ENCODE peak calls at places on chromosomes 13 and 19, in four cellular contexts. One of them, this sample, is unnamed.

GRCh38 chr13:44758595-44759221 is 182.6 kb upstream of the TSC22D1 start:
- DNase-seq in Right ventricle myocardium superior: no peak
- DNase-seq in stimulated activated CD4-positive, alpha-beta T cell treated with anti-CD3 and anti-CD28 coated beads, Interleukin-2, amount 100 ng/mL, for 24 hours: peak; percentile 22
- DNase-seq in tibial nerve: no peak
- DNase-seq in this sample: peak; percentile 81

GRCh38 chr13:31209172-31209818 is 9.5 kb downstream of the B3GLCT start:
- DNase-seq in Right ventricle myocardium superior: peak; percentile 73
- DNase-seq in stimulated activated CD4-positive, alpha-beta T cell treated with anti-CD3 and anti-CD28 coated beads, Interleukin-2, amount 100 ng/mL, for 24 hours: no peak
- DNase-seq in tibial nerve: peak; percentile 12
- DNase-seq in this sample: peak; percentile 79

GRCh38 chr19:38838208-38838985 is 6.8 kb upstream of the ECH1 start:
- DNase-seq in Right ventricle myocardium superior: peak; percentile 26
- DNase-seq in stimulated activated CD4-positive, alpha-beta T cell treated with anti-CD3 and anti-CD28 coated beads, Interleukin-2, amount 100 ng/mL, for 24 hours: peak; percentile 66
- DNase-seq in tibial nerve: no peak
- DNase-seq in this sample: no peak

GRCh38 chr13:52405767-52406494 is at the start of gene THSD1:
- DNase-seq in Right ventricle myocardium superior: peak; percentile 89
- DNase-seq in stimulated activated CD4-positive, alpha-beta T cell treated with anti-CD3 and anti-CD28 coated beads, Interleukin-2, amount 100 ng/mL, for 24 hours: peak; percentile 24
- DNase-seq in tibial nerve: peak; percentile 27
- DNase-seq in this sample: peak; percentile 80

GRCh38 chr13:52012512-52012836 is 276 bp downstream of the ALG11 start:
- DNase-seq in Right ventricle myocardium superior: no peak
- DNase-seq in stimulated activated CD4-positive, alpha-beta T cell treated with anti-CD3 and anti-CD28 coated beads, Interleukin-2, amount 100 ng/mL, for 24 hours: no peak
- DNase-seq in tibial nerve: no peak
- DNase-seq in this sample: no peak

GRCh38 chr19:16525751-16526481 is 16.3 kb downstream of the CHERP start:
- DNase-seq in Right ventricle myocardium superior: no peak
- DNase-seq in stimulated activated CD4-positive, alpha-beta T cell treated with anti-CD3 and anti-CD28 coated beads, Interleukin-2, amount 100 ng/mL, for 24 hours: no peak
- DNase-seq in tibial nerve: no peak
- DNase-seq in this sample: no peak

GRCh38 chr13:66578305-66578704 is 651.8 kb downstream of the PCDH9 start:
- DNase-seq in Right ventricle myocardium superior: no peak
- DNase-seq in stimulated activated CD4-positive, alpha-beta T cell treated with anti-CD3 and anti-CD28 coated beads, Interleukin-2, amount 100 ng/mL, for 24 hours: no peak
- DNase-seq in tibial nerve: no peak
- DNase-seq in this sample: no peak

GRCh38 chr19:8017808-8018207 is 12.4 kb upstream of the ELAVL1 start:
- DNase-seq in Right ventricle myocardium superior: no peak
- DNase-seq in stimulated activated CD4-positive, alpha-beta T cell treated with anti-CD3 and anti-CD28 coated beads, Interleukin-2, amount 100 ng/mL, for 24 hours: peak; percentile 24
- DNase-seq in tibial nerve: no peak
- DNase-seq in this sample: no peak

GRCh38 chr13:97239943-97240788 is 18.0 kb downstream of the MBNL2 start:
- DNase-seq in Right ventricle myocardium superior: no peak
- DNase-seq in stimulated activated CD4-positive, alpha-beta T cell treated with anti-CD3 and anti-CD28 coated beads, Interleukin-2, amount 100 ng/mL, for 24 hours: no peak
- DNase-seq in tibial nerve: no peak
- DNase-seq in this sample: no peak

GRCh38 chr13:106357198-106357597 is 178.3 kb downstream of the EFNB2 start:
- DNase-seq in Right ventricle myocardium superior: no peak
- DNase-seq in stimulated activated CD4-positive, alpha-beta T cell treated with anti-CD3 and anti-CD28 coated beads, Interleukin-2, amount 100 ng/mL, for 24 hours: no peak
- DNase-seq in tibial nerve: no peak
- DNase-seq in this sample: peak; percentile 64

GRCh38 chr13:100674363-100674847 is at the start of gene TMTC4:
- DNase-seq in Right ventricle myocardium superior: no peak
- DNase-seq in stimulated activated CD4-positive, alpha-beta T cell treated with anti-CD3 and anti-CD28 coated beads, Interleukin-2, amount 100 ng/mL, for 24 hours: peak; percentile 43
- DNase-seq in tibial nerve: no peak
- DNase-seq in this sample: no peak

GRCh38 chr19:16714702-16715294 is 4.8 kb upstream of the NWD1 start:
- DNase-seq in Right ventricle myocardium superior: peak; percentile 61
- DNase-seq in stimulated activated CD4-positive, alpha-beta T cell treated with anti-CD3 and anti-CD28 coated beads, Interleukin-2, amount 100 ng/mL, for 24 hours: peak; percentile 63
- DNase-seq in tibial nerve: peak; percentile 54
- DNase-seq in this sample: peak; percentile 42

GRCh38 chr13:113129480-113129879 is 6.9 kb downstream of the F10 start:
- DNase-seq in Right ventricle myocardium superior: no peak
- DNase-seq in stimulated activated CD4-positive, alpha-beta T cell treated with anti-CD3 and anti-CD28 coated beads, Interleukin-2, amount 100 ng/mL, for 24 hours: no peak
- DNase-seq in tibial nerve: no peak
- DNase-seq in this sample: no peak

GRCh38 chr13:54029226-54029625 is 1000.6 kb downstream of the OLFM4 start:
- DNase-seq in Right ventricle myocardium superior: no peak
- DNase-seq in stimulated activated CD4-positive, alpha-beta T cell treated with anti-CD3 and anti-CD28 coated beads, Interleukin-2, amount 100 ng/mL, for 24 hours: no peak
- DNase-seq in tibial nerve: no peak
- DNase-seq in this sample: no peak

GRCh38 chr13:89066868-89067466 is 1395.8 kb downstream of the SLITRK5 start:
- DNase-seq in Right ventricle myocardium superior: no peak
- DNase-seq in stimulated activated CD4-positive, alpha-beta T cell treated with anti-CD3 and anti-CD28 coated beads, Interleukin-2, amount 100 ng/mL, for 24 hours: peak; percentile 3
- DNase-seq in tibial nerve: peak; percentile 48
- DNase-seq in this sample: no peak

GRCh38 chr13:67223024-67223423 is 7.1 kb downstream of the PCDH9 start:
- DNase-seq in Right ventricle myocardium superior: no peak
- DNase-seq in stimulated activated CD4-positive, alpha-beta T cell treated with anti-CD3 and anti-CD28 coated beads, Interleukin-2, amount 100 ng/mL, for 24 hours: no peak
- DNase-seq in tibial nerve: no peak
- DNase-seq in this sample: no peak

GRCh38 chr13:73505487-73505886 is 446.7 kb downstream of the KLF5 start:
- DNase-seq in Right ventricle myocardium superior: no peak
- DNase-seq in stimulated activated CD4-positive, alpha-beta T cell treated with anti-CD3 and anti-CD28 coated beads, Interleukin-2, amount 100 ng/mL, for 24 hours: no peak
- DNase-seq in tibial nerve: no peak
- DNase-seq in this sample: no peak

GRCh38 chr19:17847538-17848366 is at the start of gene JAK3:
- DNase-seq in Right ventricle myocardium superior: peak; percentile 74
- DNase-seq in stimulated activated CD4-positive, alpha-beta T cell treated with anti-CD3 and anti-CD28 coated beads, Interleukin-2, amount 100 ng/mL, for 24 hours: peak; percentile 88
- DNase-seq in tibial nerve: no peak
- DNase-seq in this sample: peak; percentile 92

GRCh38 chr19:39557791-39558622 is 18.0 kb upstream of the EID2 start:
- DNase-seq in Right ventricle myocardium superior: no peak
- DNase-seq in stimulated activated CD4-positive, alpha-beta T cell treated with anti-CD3 and anti-CD28 coated beads, Interleukin-2, amount 100 ng/mL, for 24 hours: no peak
- DNase-seq in tibial nerve: no peak
- DNase-seq in this sample: no peak

GRCh38 chr19:43560687-43561086 is 14.6 kb downstream of the XRCC1 start:
- DNase-seq in Right ventricle myocardium superior: no peak
- DNase-seq in stimulated activated CD4-positive, alpha-beta T cell treated with anti-CD3 and anti-CD28 coated beads, Interleukin-2, amount 100 ng/mL, for 24 hours: no peak
- DNase-seq in tibial nerve: no peak
- DNase-seq in this sample: peak; percentile 17

GRCh38 chr13:113881614-113882265 is 17.9 kb upstream of the GAS6 start:
- DNase-seq in Right ventricle myocardium superior: no peak
- DNase-seq in stimulated activated CD4-positive, alpha-beta T cell treated with anti-CD3 and anti-CD28 coated beads, Interleukin-2, amount 100 ng/mL, for 24 hours: no peak
- DNase-seq in tibial nerve: no peak
- DNase-seq in this sample: no peak

GRCh38 chr13:109297628-109298027 is 488.8 kb downstream of the IRS2 start:
- DNase-seq in Right ventricle myocardium superior: no peak
- DNase-seq in stimulated activated CD4-positive, alpha-beta T cell treated with anti-CD3 and anti-CD28 coated beads, Interleukin-2, amount 100 ng/mL, for 24 hours: no peak
- DNase-seq in tibial nerve: no peak
- DNase-seq in this sample: peak; percentile 95

GRCh38 chr13:100549316-100549715 is 39.3 kb downstream of the GGACT start:
- DNase-seq in Right ventricle myocardium superior: peak; percentile 24
- DNase-seq in stimulated activated CD4-positive, alpha-beta T cell treated with anti-CD3 and anti-CD28 coated beads, Interleukin-2, amount 100 ng/mL, for 24 hours: no peak
- DNase-seq in tibial nerve: no peak
- DNase-seq in this sample: no peak

GRCh38 chr19:34452671-34453253 is 24.6 kb downstream of the UBA2 start:
- DNase-seq in Right ventricle myocardium superior: no peak
- DNase-seq in stimulated activated CD4-positive, alpha-beta T cell treated with anti-CD3 and anti-CD28 coated beads, Interleukin-2, amount 100 ng/mL, for 24 hours: no peak
- DNase-seq in tibial nerve: no peak
- DNase-seq in this sample: no peak

GRCh38 chr19:2308114-2308556 is at the start of gene LINGO3:
- DNase-seq in Right ventricle myocardium superior: no peak
- DNase-seq in stimulated activated CD4-positive, alpha-beta T cell treated with anti-CD3 and anti-CD28 coated beads, Interleukin-2, amount 100 ng/mL, for 24 hours: no peak
- DNase-seq in tibial nerve: no peak
- DNase-seq in this sample: no peak

GRCh38 chr13:78589206-78589605 is 14.1 kb downstream of the POU4F1 start:
- DNase-seq in Right ventricle myocardium superior: no peak
- DNase-seq in stimulated activated CD4-positive, alpha-beta T cell treated with anti-CD3 and anti-CD28 coated beads, Interleukin-2, amount 100 ng/mL, for 24 hours: no peak
- DNase-seq in tibial nerve: no peak
- DNase-seq in this sample: no peak

GRCh38 chr19:55257461-55258411 is 1.1 kb downstream of the PPP6R1 start:
- DNase-seq in Right ventricle myocardium superior: no peak
- DNase-seq in stimulated activated CD4-positive, alpha-beta T cell treated with anti-CD3 and anti-CD28 coated beads, Interleukin-2, amount 100 ng/mL, for 24 hours: peak; percentile 48
- DNase-seq in tibial nerve: no peak
- DNase-seq in this sample: peak; percentile 30

GRCh38 chr13:95452376-95452775 is 100.1 kb upstream of the CLDN10 start:
- DNase-seq in Right ventricle myocardium superior: no peak
- DNase-seq in stimulated activated CD4-positive, alpha-beta T cell treated with anti-CD3 and anti-CD28 coated beads, Interleukin-2, amount 100 ng/mL, for 24 hours: no peak
- DNase-seq in tibial nerve: no peak
- DNase-seq in this sample: no peak

GRCh38 chr13:22454586-22454985 is 726.2 kb upstream of the SGCG start:
- DNase-seq in Right ventricle myocardium superior: no peak
- DNase-seq in stimulated activated CD4-positive, alpha-beta T cell treated with anti-CD3 and anti-CD28 coated beads, Interleukin-2, amount 100 ng/mL, for 24 hours: no peak
- DNase-seq in tibial nerve: no peak
- DNase-seq in this sample: no peak

GRCh38 chr13:40230833-40231266 is 435.6 kb downstream of the FOXO1 start:
- DNase-seq in Right ventricle myocardium superior: no peak
- DNase-seq in stimulated activated CD4-positive, alpha-beta T cell treated with anti-CD3 and anti-CD28 coated beads, Interleukin-2, amount 100 ng/mL, for 24 hours: no peak
- DNase-seq in tibial nerve: no peak
- DNase-seq in this sample: peak; percentile 34

GRCh38 chr19:19145281-19145999 is 7.2 kb upstream of the TMEM161A start:
- DNase-seq in Right ventricle myocardium superior: no peak
- DNase-seq in stimulated activated CD4-positive, alpha-beta T cell treated with anti-CD3 and anti-CD28 coated beads, Interleukin-2, amount 100 ng/mL, for 24 hours: no peak
- DNase-seq in tibial nerve: no peak
- DNase-seq in this sample: no peak

GRCh38 chr13:40102854-40103253 is 447.4 kb downstream of the COG6 start:
- DNase-seq in Right ventricle myocardium superior: no peak
- DNase-seq in stimulated activated CD4-positive, alpha-beta T cell treated with anti-CD3 and anti-CD28 coated beads, Interleukin-2, amount 100 ng/mL, for 24 hours: peak; percentile 92
- DNase-seq in tibial nerve: no peak
- DNase-seq in this sample: no peak

GRCh38 chr19:4295972-4296771 is 6.0 kb downstream of the TMIGD2 start:
- DNase-seq in Right ventricle myocardium superior: no peak
- DNase-seq in stimulated activated CD4-positive, alpha-beta T cell treated with anti-CD3 and anti-CD28 coated beads, Interleukin-2, amount 100 ng/mL, for 24 hours: no peak
- DNase-seq in tibial nerve: no peak
- DNase-seq in this sample: no peak

This sample was measured in AG08395.